ENCODE peak calls at places on chromosomes 11 and 22, in four cellular contexts. K is body of pancreas, G is IMR-90, O is endothelial cell. X is an unnamed sample.

GRCh38 chr11:127000291-127000968 is at the start of gene KIRREL3:
- DNase-seq in K (no peak), G (peak; percentile 40), O (peak; percentile 32), X (no peak)

GRCh38 chr11:9072790-9073189 is 18.6 kb downstream of the SCUBE2 start:
- DNase-seq in K (no peak), G (no peak), O (no peak), X (no peak)

GRCh38 chr22:46734830-46735453 is 3.1 kb downstream of the CERK start:
- DNase-seq in K (peak; percentile 62), G (no peak), O (no peak), X (peak; percentile 79)

GRCh38 chr11:33802414-33802950 is 28.2 kb upstream of the FBXO3 start:
- DNase-seq in K (peak; percentile 76), G (peak; percentile 88), O (peak; percentile 66), X (no peak)

GRCh38 chr11:61543606-61544306 is 35.2 kb downstream of the LRRC10B start:
- DNase-seq in K (no peak), G (peak; percentile 57), O (no peak), X (no peak)

GRCh38 chr11:110305169-110306018 is 9.0 kb upstream of the RDX start:
- DNase-seq in K (no peak), G (no peak), O (no peak), X (no peak)

GRCh38 chr11:69663326-69663725 is 11.8 kb downstream of the LTO1 start:
- DNase-seq in K (no peak), G (no peak), O (no peak), X (peak; percentile 33)

GRCh38 chr22:19213496-19214473 is 35.2 kb upstream of the SLC25A1 start:
- DNase-seq in K (no peak), G (peak; percentile 81), O (no peak), X (no peak)

GRCh38 chr11:66910016-66910415 is 48.2 kb downstream of the PC start:
- DNase-seq in K (no peak), G (no peak), O (no peak), X (no peak)

GRCh38 chr11:83257638-83258229 is 28.4 kb downstream of the CCDC90B start:
- DNase-seq in K (no peak), G (peak; percentile 73), O (no peak), X (no peak)

GRCh38 chr22:48299801-48300200 is 1527.9 kb downstream of the BRD1 start:
- DNase-seq in K (no peak), G (no peak), O (no peak), X (no peak)

GRCh38 chr22:49062155-49063039 is 765.3 kb downstream of the BRD1 start:
- DNase-seq in K (peak; percentile 92), G (no peak), O (no peak), X (no peak)

GRCh38 chr11:1488575-1489180 is 2.1 kb upstream of the MOB2 start:
- DNase-seq in K (no peak), G (no peak), O (no peak), X (peak; percentile 16)

GRCh38 chr11:122305018-122305417 is 189.0 kb upstream of the BLID start:
- DNase-seq in K (no peak), G (no peak), O (no peak), X (no peak)